ENCODE peak calls at places on chromosomes 16 and 17, in six cellular contexts. Z is GM23248; E is stimulated activated CD4-positive, alpha-beta T cell treated with anti-CD3 and anti-CD28 coated beads, Interleukin-2, amount 100 ng/mL, for 24 hours; V is small intestine; R is activated naive CD4-positive, alpha-beta T cell; O is T-helper 1 cell. P is an unnamed sample.

GRCh38 chr16:48619547-48619946 is 9.6 kb upstream of the N4BP1 start:
- DNase-seq in Z (no peak), E (no peak), V (no peak), R (no peak), O (no peak), P (no peak)

GRCh38 chr16:1276580-1276878 is 20.7 kb downstream of the TPSD1 start:
- DNase-seq in Z (no peak), E (no peak), V (no peak), R (no peak), O (no peak), P (no peak)

GRCh38 chr17:35254107-35254802 is 11.4 kb downstream of the SLFN5 start:
- DNase-seq in Z (peak), E (no peak), V (peak), R (no peak), O (no peak), P (no peak)

GRCh38 chr17:75515229-75515522 is 161 bp downstream of the CASKIN2 start:
- DNase-seq in Z (no peak), E (no peak), V (no peak), R (no peak), O (no peak), P (no peak)

GRCh38 chr17:63550816-63551639 is 751 bp downstream of the DCAF7 start:
- DNase-seq in Z (peak), E (peak), V (peak), R (no peak), O (no peak), P (no peak)

GRCh38 chr16:66292241-66292935 is 74.1 kb upstream of the CDH5 start:
- DNase-seq in Z (no peak), E (no peak), V (no peak), R (no peak), O (no peak), P (no peak)

GRCh38 chr17:82092094-82092586 is 5.9 kb downstream of the FASN start:
- DNase-seq in Z (no peak), E (no peak), V (no peak), R (no peak), O (no peak), P (no peak)

GRCh38 chr16:31451681-31452351 is 7.5 kb upstream of the ARMC5 start:
- DNase-seq in Z (peak), E (no peak), V (peak), R (no peak), O (no peak), P (no peak)

GRCh38 chr17:79579074-79579800 is 31.6 kb downstream of the RBFOX3 start:
- DNase-seq in Z (no peak), E (no peak), V (no peak), R (no peak), O (no peak), P (no peak)

GRCh38 chr17:73663614-73664013 is 19.4 kb upstream of the SDK2 start:
- DNase-seq in Z (no peak), E (no peak), V (no peak), R (no peak), O (no peak), P (no peak)

GRCh38 chr17:43572368-43572980 is 26.3 kb upstream of the ETV4 start:
- DNase-seq in Z (no peak), E (no peak), V (peak), R (no peak), O (no peak), P (no peak)

GRCh38 chr17:63819585-63820537 is 7.4 kb upstream of the PSMC5 start:
- DNase-seq in Z (no peak), E (no peak), V (no peak), R (no peak), O (no peak), P (no peak)

GRCh38 chr17:76182016-76182764 is 41.1 kb upstream of the FOXJ1 start:
- DNase-seq in Z (peak), E (peak), V (peak), R (peak), O (peak), P (peak)

GRCh38 chr17:81601525-81602120 is 35.3 kb downstream of the NPLOC4 start:
- DNase-seq in Z (peak), E (peak), V (peak), R (no peak), O (no peak), P (peak)

GRCh38 chr17:76543482-76544122 is 3.8 kb downstream of the PRCD start:
- DNase-seq in Z (no peak), E (no peak), V (no peak), R (no peak), O (no peak), P (no peak)

GRCh38 chr16:55914383-55914782 is 39.2 kb upstream of the CES5A start:
- DNase-seq in Z (no peak), E (no peak), V (no peak), R (no peak), O (no peak), P (no peak)

GRCh38 chr16:14495213-14496046 is 134.6 kb downstream of the PARN start:
- DNase-seq in Z (no peak), E (no peak), V (no peak), R (no peak), O (no peak), P (no peak)

GRCh38 chr16:48499822-48500440 is 110.0 kb downstream of the N4BP1 start:
- DNase-seq in Z (peak), E (no peak), V (peak), R (no peak), O (no peak), P (no peak)

P was measured in GM12878.